ENCODE peak calls at places on chromosomes 16 and 17, in ten cellular contexts. A, J, U, W, K, Q, I, H, B and X are unnamed samples.
A peak's percentile ranks its signal among the peaks of the same experiment; 100 is the strongest.

GRCh38 chr16:10039220-10040096 is 142.8 kb downstream of the GRIN2A start:
- DNase-seq in J (peak; percentile 58), B (no peak), Q (no peak), H (peak; percentile 13), U (no peak), A (no peak), W (peak; percentile 37), K (no peak), I (no peak), X (no peak)

GRCh38 chr17:30450125-30451027 is 26.8 kb upstream of the GOSR1 start:
- DNase-seq in W (no peak), B (no peak), Q (no peak), K (no peak), J (no peak), I (no peak), U (no peak), A (no peak), H (peak; percentile 52), X (no peak)

GRCh38 chr17:20733923-20734322 is 154.4 kb downstream of the CDRT15L2 start:
- DNase-seq in U (no peak), H (no peak), A (no peak), Q (no peak), W (no peak), J (no peak), B (no peak), K (no peak), I (no peak), X (no peak)

GRCh38 chr17:81391964-81392908 is 3.0 kb upstream of the BAHCC1 start:
- DNase-seq in B (no peak), K (no peak), U (no peak), H (peak; percentile 71), W (no peak), Q (peak; percentile 62), J (no peak), A (no peak), I (no peak), X (no peak)

GRCh38 chr16:71584543-71585317 is 7.8 kb upstream of the TAT start:
- DNase-seq in U (no peak), W (no peak), I (no peak), B (no peak), J (no peak), A (no peak), K (no peak), H (no peak), Q (no peak), X (no peak)

GRCh38 chr17:4220655-4221054 is 43.1 kb downstream of the ANKFY1 start:
- DNase-seq in I (peak; percentile 20), K (no peak), A (no peak), H (no peak), W (no peak), B (no peak), J (no peak), U (no peak), Q (no peak), X (no peak)

GRCh38 chr17:74390680-74391653 is 23.7 kb downstream of the GPR142 start:
- DNase-seq in K (no peak), H (no peak), W (no peak), B (peak; percentile 62), J (no peak), U (no peak), A (no peak), Q (no peak), I (no peak), X (no peak)

GRCh38 chr16:64478258-64478906 is 643.5 kb downstream of the CDH11 start:
- DNase-seq in B (no peak), J (no peak), W (no peak), Q (no peak), U (no peak), K (no peak), A (no peak), H (peak; percentile 87), I (peak; percentile 51), X (no peak)

GRCh38 chr17:50889528-50890118 is 23.5 kb upstream of the TOB1 start:
- DNase-seq in J (no peak), A (no peak), I (no peak), U (no peak), H (no peak), Q (no peak), B (no peak), W (no peak), K (peak; percentile 23), X (no peak)

GRCh38 chr17:8047769-8048110 is 8.9 kb downstream of the ALOX15B start:
- DNase-seq in U (no peak), K (no peak), J (no peak), B (no peak), I (no peak), H (no peak), Q (no peak), W (no peak), A (no peak), X (no peak)

GRCh38 chr17:12041316-12041715 is 20.6 kb downstream of the MAP2K4 start:
- DNase-seq in W (no peak), U (no peak), K (no peak), J (no peak), B (no peak), H (peak; percentile 78), I (no peak), A (no peak), Q (no peak), X (no peak)

GRCh38 chr16:86215979-86216585 is 294.2 kb upstream of the FOXF1 start:
- DNase-seq in K (no peak), B (no peak), U (no peak), H (no peak), I (no peak), A (no peak), J (no peak), W (no peak), Q (no peak), X (no peak)